ENCODE peak calls at places on chromosomes 6 and 20, in eight cellular contexts. E is Panc1; F is H9; K is cardiac muscle cell; S is breast epithelium; Z is gastrocnemius medialis; I is dorsolateral prefrontal cortex; U is CD4-positive, alpha-beta T cell. G is an unnamed sample.

GRCh38 chr6:28525496-28526039 is at the start of gene GPX5:
- DNase-seq in F (no peak), E (no peak), S (no peak), I (no peak), Z (no peak), K (peak; percentile 6), U (no peak), G (no peak)

GRCh38 chr20:41697861-41698559 is 79.8 kb upstream of the CHD6 start:
- DNase-seq in I (no peak), F (peak; percentile 34), U (no peak), E (peak; percentile 33), K (peak; percentile 57), Z (no peak), S (no peak), G (no peak)

GRCh38 chr6:134686071-134686470 is 263.8 kb downstream of the ALDH8A1 start:
- DNase-seq in S (no peak), U (no peak), K (no peak), F (no peak), Z (no peak), I (no peak), E (no peak), G (no peak)

GRCh38 chr6:89117285-89118108 is at the start of gene SRSF12:
- DNase-seq in F (peak; percentile 57), K (peak; percentile 65), Z (no peak), S (no peak), E (no peak), I (no peak), U (no peak), G (peak; percentile 40)

GRCh38 chr6:131059486-131059885 is 3.6 kb downstream of the EPB41L2 start:
- DNase-seq in E (peak; percentile 64), U (no peak), S (no peak), F (no peak), Z (no peak), K (peak; percentile 42), I (no peak), G (no peak)

GRCh38 chr6:4607026-4607704 is 169.0 kb upstream of the CDYL start:
- DNase-seq in U (no peak), S (no peak), I (peak; percentile 62), Z (no peak), K (peak; percentile 63), F (no peak), E (no peak), G (peak; percentile 57)

GRCh38 chr6:15408758-15409157 is 162.9 kb downstream of the JARID2 start:
- DNase-seq in S (no peak), E (no peak), K (no peak), U (no peak), I (no peak), Z (no peak), F (no peak), G (no peak)

GRCh38 chr6:130843575-130844320 is 16.5 kb downstream of the SMLR1 start:
- DNase-seq in U (no peak), E (peak; percentile 8), Z (no peak), F (no peak), S (no peak), I (no peak), K (peak; percentile 52), G (no peak)

GRCh38 chr6:109339906-109340678 is 42.2 kb downstream of the CD164 start:
- DNase-seq in U (no peak), E (no peak), K (no peak), F (no peak), Z (no peak), S (no peak), I (no peak), G (no peak)

GRCh38 chr6:75818061-75818855 is 69.2 kb downstream of the MYO6 start:
- DNase-seq in K (no peak), S (no peak), F (no peak), U (no peak), E (no peak), Z (no peak), I (no peak), G (no peak)

GRCh38 chr6:156719720-156720563 is 57.2 kb upstream of the ARID1B start:
- DNase-seq in F (peak; percentile 65), Z (peak; percentile 90), I (peak; percentile 27), S (peak; percentile 96), E (peak; percentile 53), K (peak; percentile 97), U (peak; percentile 51), G (peak; percentile 97)

GRCh38 chr20:35602851-35603495 is 12.7 kb upstream of the SPAG4 start:
- DNase-seq in S (no peak), U (no peak), Z (no peak), F (no peak), E (no peak), K (no peak), I (no peak), G (peak; percentile 36)

GRCh38 chr6:149185799-149186357 is 131.6 kb upstream of the TAB2 start:
- DNase-seq in F (no peak), Z (no peak), E (no peak), S (no peak), K (no peak), I (no peak), U (no peak), G (no peak)

GRCh38 chr6:149186873-149187272 is 130.6 kb upstream of the TAB2 start:
- DNase-seq in S (no peak), U (no peak), E (no peak), K (no peak), F (no peak), Z (no peak), I (no peak), G (no peak)

GRCh38 chr6:149196091-149196490 is 121.4 kb upstream of the TAB2 start:
- DNase-seq in E (no peak), F (no peak), U (no peak), Z (no peak), I (no peak), S (no peak), K (no peak), G (no peak)

GRCh38 chr6:149194815-149195558 is 122.5 kb upstream of the TAB2 start:
- DNase-seq in F (no peak), Z (no peak), K (no peak), E (no peak), S (no peak), I (no peak), U (no peak), G (no peak)

DNA sequence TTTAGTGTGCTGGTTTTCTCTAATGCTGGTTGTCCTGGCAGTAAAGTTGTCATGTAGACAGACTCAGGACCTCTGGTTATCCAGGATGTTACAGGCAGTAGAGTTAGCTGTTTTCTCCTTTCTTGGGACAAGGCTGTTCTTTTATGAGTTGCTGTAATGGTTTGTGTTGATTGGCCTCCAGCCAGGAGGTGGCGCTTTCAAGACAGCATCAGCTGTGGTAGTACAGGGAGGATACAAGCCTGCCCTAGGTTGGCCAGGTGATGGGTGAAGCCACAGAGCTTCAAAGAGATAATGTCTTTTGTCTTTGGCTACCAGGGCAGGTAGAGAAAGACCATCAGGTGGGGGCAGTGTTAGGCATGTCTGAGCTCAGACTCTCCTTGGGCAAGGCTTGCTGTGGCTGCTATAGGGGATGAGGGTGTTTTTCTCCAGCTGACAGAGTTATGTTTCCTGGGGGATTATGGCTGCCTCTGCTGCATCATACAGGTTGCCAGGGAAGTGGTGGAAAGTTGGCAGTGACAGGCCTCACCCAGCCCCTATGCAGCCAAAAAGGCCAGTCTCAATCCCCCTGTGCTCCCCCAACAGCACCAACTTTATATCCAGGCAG is 127.2 kb upstream of the TAB2 start:
- DNase-seq in F (peak; percentile 84), S (no peak), K (peak; percentile 50), Z (no peak), E (peak; percentile 2), U (peak; percentile 39), I (no peak), G (peak; percentile 16)
- TF ChIP-seq CTCF in F (peak; percentile 78), S (no peak), K (no peak), Z (no peak), E (peak; percentile 32), U (peak; percentile 32), I (no peak), G (no peak)

DNA sequence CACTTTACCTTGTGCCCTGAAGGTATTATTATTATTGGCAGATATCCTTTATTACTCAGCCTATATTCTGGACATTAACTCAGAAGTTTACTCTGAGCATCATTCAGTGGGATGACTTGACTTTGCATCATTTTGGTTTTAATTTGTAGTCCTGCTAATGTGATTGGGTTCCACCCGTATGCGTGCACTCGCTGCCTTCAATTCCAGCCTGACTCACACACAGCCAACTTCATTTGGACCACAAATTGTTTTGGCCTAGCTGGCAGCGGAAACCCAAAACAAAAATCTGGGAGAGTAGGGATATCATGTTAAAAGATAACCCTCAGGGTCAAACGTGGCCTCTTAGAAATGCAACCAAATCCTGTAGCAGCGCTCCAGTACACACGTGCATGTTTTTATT is 704.4 kb upstream of the SLC35B3 start:
- DNase-seq in F (no peak), I (no peak), S (no peak), Z (no peak), U (no peak), K (no peak), E (peak; percentile 90), G (no peak)
- H3K27ac ChIP-seq in F (no peak overlapping the region), I (no peak overlapping the region), S (no peak overlapping the region), Z (no peak overlapping the region), U (no peak overlapping the region), K (no peak overlapping the region), E (peak overlapping the region; percentile 76), G (no peak overlapping the region)

GRCh38 chr6:31149827-31150447 is 7.7 kb downstream of the CCHCR1 start:
- DNase-seq in F (no peak), K (no peak), S (no peak), I (no peak), Z (no peak), E (no peak), U (no peak), G (no peak)

GRCh38 chr6:31154436-31154835 is 3.2 kb downstream of the CCHCR1 start:
- DNase-seq in K (no peak), F (no peak), Z (no peak), S (no peak), I (no peak), E (no peak), U (no peak), G (no peak)

GRCh38 chr6:31157543-31158139 is at the start of gene CCHCR1:
- DNase-seq in F (no peak), Z (no peak), S (no peak), E (no peak), I (no peak), U (no peak), K (no peak), G (no peak)

GRCh38 chr6:31156647-31157046 is 955 bp downstream of the CCHCR1 start:
- DNase-seq in Z (no peak), S (no peak), E (no peak), I (no peak), U (no peak), K (no peak), F (no peak), G (no peak)

DNA sequence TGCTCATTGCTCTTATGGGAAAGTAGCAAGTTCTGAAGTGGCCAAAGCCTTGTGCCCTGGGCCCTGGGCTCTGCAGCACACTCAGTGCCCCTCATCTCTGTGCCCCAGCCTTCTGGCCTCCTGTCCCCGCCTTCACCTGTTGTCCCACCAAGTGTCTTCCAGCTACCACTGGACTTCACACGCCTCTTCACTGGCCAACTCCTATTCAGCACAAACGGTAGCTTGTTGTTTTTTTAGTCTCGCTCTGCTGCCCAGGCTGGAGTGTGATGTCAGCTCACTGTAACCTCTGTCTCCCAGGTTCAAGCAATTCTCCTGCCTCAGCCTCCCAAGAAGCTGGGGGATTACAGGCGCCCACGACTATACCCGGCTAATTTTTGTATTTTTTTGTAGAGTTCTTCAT is 4.8 kb downstream of the CCHCR1 start:
- DNase-seq in Z (no peak), U (no peak), I (no peak), F (no peak), S (no peak), E (no peak), K (no peak), G (no peak)
- TF ChIP-seq CTCF in Z (no peak), U (no peak), I (no peak), F (no peak), S (no peak), E (no peak), K (no peak), G (no peak)

GRCh38 chr6:169722362-169723199 is 1.7 kb downstream of the PHF10 start:
- DNase-seq in E (no peak), U (peak; percentile 16), K (peak; percentile 65), F (peak; percentile 34), Z (no peak), I (no peak), S (peak; percentile 59), G (peak; percentile 33)
- H3K27ac ChIP-seq in E (peak overlapping the region; percentile 90), U (peak overlapping the region; percentile 81), K (peak overlapping the region; percentile 99), F (no peak overlapping the region), Z (peak overlapping the region; percentile 98), I (peak overlapping the region; percentile 69), S (peak overlapping the region; percentile 98), G (peak overlapping the region; percentile 86)

G was measured in psoas muscle.